ENCODE peak calls at places on chromosome 16, in seven cellular contexts. S is ACHN; A is Daoy; G is MG63; P is mammary epithelial cell; C is activated T-cell treated with anti-CD3 and anti-CD28 coated beads, Interleukin-2, amount 50 U/mL, for 72 hours; F is HL-60. D is an unnamed sample.

GRCh38 chr16:19589106-19589505 is 33.6 kb downstream of the VPS35L start:
- DNase-seq in A (no peak), S (no peak), P (no peak), C (no peak), F (no peak), G (no peak), D (no peak)

GRCh38 chr16:49834496-49835009 is 21.4 kb downstream of the ZNF423 start:
- DNase-seq in P (no peak), S (no peak), F (no peak), A (no peak), C (no peak), G (no peak), D (no peak)

GRCh38 chr16:78763821-78764440 is 664.5 kb downstream of the WWOX start:
- DNase-seq in A (no peak), G (no peak), S (no peak), P (no peak), F (no peak), C (no peak), D (no peak)

GRCh38 chr16:56279914-56280313 is 88.6 kb downstream of the GNAO1 start:
- DNase-seq in F (no peak), G (no peak), C (no peak), S (no peak), P (no peak), A (no peak), D (no peak)

GRCh38 chr16:57646388-57647039 is 18.1 kb downstream of the ADGRG1 start:
- DNase-seq in G (no peak), S (no peak), P (no peak), A (peak; percentile 19), C (no peak), F (no peak), D (no peak)

GRCh38 chr16:50446861-50447260 is 78.1 kb upstream of the BRD7 start:
- DNase-seq in P (no peak), G (no peak), A (no peak), S (no peak), C (no peak), F (no peak), D (no peak)

GRCh38 chr16:1620391-1620790 is 8.2 kb downstream of the CRAMP1 start:
- DNase-seq in S (no peak), P (no peak), A (no peak), C (peak; percentile 18), G (no peak), F (no peak), D (no peak)

GRCh38 chr16:9567674-9568073 is 476.2 kb downstream of the HAPSTR1 start:
- DNase-seq in A (peak; percentile 20), G (no peak), C (no peak), F (no peak), P (no peak), S (no peak), D (no peak)